ENCODE peak calls at places on chromosomes 1 and 21, in four cellular contexts. G is putamen, Z is mesothelial cell of epicardium, K is mucosa of gallbladder. M is an unnamed sample.

GRCh38 chr1:116273042-116273783 is 99.8 kb upstream of the ATP1A1 start:
- DNase-seq in G (no peak), K (no peak), Z (no peak), M (no peak)

GRCh38 chr1:212311836-212312497 is 26.8 kb downstream of the PPP2R5A start:
- DNase-seq in K (no peak), G (no peak), Z (no peak), M (no peak)

GRCh38 chr1:55064861-55065263 is 25.5 kb downstream of the PCSK9 start:
- DNase-seq in G (no peak), Z (no peak), K (peak), M (no peak)

GRCh38 chr1:40980068-40980452 is 564 bp downstream of the CTPS1 start:
- DNase-seq in Z (no peak), K (no peak), G (no peak), M (no peak)

GRCh38 chr1:26946270-26946669 is 14.0 kb downstream of the KDF1 start:
- DNase-seq in K (no peak), G (no peak), Z (no peak), M (no peak)

GRCh38 chr1:18342744-18343143 is 138.0 kb upstream of the KLHDC7A start:
- DNase-seq in Z (no peak), K (no peak), G (no peak), M (no peak)

GRCh38 chr1:174652496-174653280 is 204.9 kb downstream of the GPR52 start:
- DNase-seq in Z (no peak), G (no peak), K (no peak), M (no peak)

GRCh38 chr1:175612286-175612685 is 131.1 kb downstream of the TNR start:
- DNase-seq in G (no peak), Z (no peak), K (no peak), M (no peak)

GRCh38 chr1:44293761-44294315 is 61.2 kb downstream of the ERI3 start:
- DNase-seq in K (peak), Z (no peak), G (no peak), M (no peak)

GRCh38 chr1:245926888-245927287 is 580.2 kb downstream of the SMYD3 start:
- DNase-seq in Z (no peak), K (no peak), G (no peak), M (no peak)

GRCh38 chr1:19208710-19209438 is 1.2 kb downstream of the UBR4 start:
- DNase-seq in G (no peak), Z (no peak), K (no peak), M (no peak)

GRCh38 chr21:44720170-44720569 is 8.8 kb upstream of the TSPEAR start:
- DNase-seq in K (no peak), Z (no peak), G (no peak), M (no peak)

GRCh38 chr1:225412803-225413338 is 15.0 kb downstream of the LBR start:
- DNase-seq in Z (no peak), K (peak), G (no peak), M (no peak)

GRCh38 chr1:36166938-36167910 is 11.3 kb downstream of the MAP7D1 start:
- DNase-seq in K (no peak), Z (no peak), G (no peak), M (no peak)

GRCh38 chr1:175077356-175078030 is 9.9 kb downstream of the TNN start:
- DNase-seq in K (no peak), G (no peak), Z (no peak), M (no peak)

GRCh38 chr1:110412576-110412975 is 5.1 kb upstream of the LAMTOR5 start:
- DNase-seq in G (peak), K (peak), Z (peak), M (peak)

GRCh38 chr1:154866257-154866994 is 3.7 kb downstream of the KCNN3 start:
- DNase-seq in G (no peak), Z (no peak), K (no peak), M (no peak)

GRCh38 chr1:228131736-228132135 is 8.3 kb upstream of the GUK1 start:
- DNase-seq in Z (no peak), K (no peak), G (no peak), M (no peak)

GRCh38 chr1:203406446-203407045 is 55.6 kb upstream of the FMOD start:
- DNase-seq in G (no peak), K (peak), Z (peak), M (no peak)

GRCh38 chr21:35987475-35987874 is 72.9 kb downstream of the SETD4 start:
- DNase-seq in G (no peak), Z (no peak), K (no peak), M (no peak)

GRCh38 chr1:72178266-72178665 is 104.1 kb downstream of the NEGR1 start:
- DNase-seq in K (no peak), G (peak), Z (no peak), M (no peak)

GRCh38 chr1:224523676-224524075 is 89.1 kb upstream of the WDR26 start:
- DNase-seq in G (no peak), Z (no peak), K (no peak), M (no peak)

GRCh38 chr1:200323856-200324400 is 85.9 kb downstream of the ZNF281 start:
- DNase-seq in G (no peak), Z (no peak), K (no peak), M (no peak)

GRCh38 chr1:43881415-43881814 is 52.2 kb upstream of the ARTN start:
- DNase-seq in G (no peak), Z (peak), K (no peak), M (no peak)